ENCODE peak calls at places on chromosomes 3 and 15, in eight cellular contexts. Z is psoas muscle; A is fibroblast of lung; D is colonic mucosa; I is NAMALWA; K is activated CD4-positive, alpha-beta T cell treated with anti-CD3 and anti-CD28 coated beads, Interleukin-2, amount 50 U/mL, for 24 hours; C is GM12865; T is H7. J is an unnamed sample.

GRCh38 chr3:99845335-99845734 is 27.7 kb downstream of the CMSS1 start:
- DNase-seq in Z (no peak), A (no peak), D (no peak), I (no peak), K (no peak), C (no peak), T (no peak), J (no peak)

GRCh38 chr3:54932606-54933005 is 4.7 kb upstream of the LRTM1 start:
- DNase-seq in Z (peak; percentile 42), A (no peak), D (no peak), I (no peak), K (no peak), C (no peak), T (no peak), J (no peak)

GRCh38 chr15:62928996-62929350 is 113.6 kb upstream of the TPM1 start:
- DNase-seq in Z (no peak), A (peak; percentile 97), D (no peak), I (no peak), K (no peak), C (no peak), T (no peak), J (no peak)

GRCh38 chr3:74590620-74591262 is 23.7 kb downstream of the CNTN3 start:
- DNase-seq in Z (no peak), A (no peak), D (no peak), I (no peak), K (no peak), C (no peak), T (no peak), J (no peak)

GRCh38 chr3:130354430-130354829 is 9.0 kb downstream of the COL6A5 start:
- DNase-seq in Z (no peak), A (peak; percentile 15), D (no peak), I (no peak), K (no peak), C (no peak), T (no peak), J (no peak)

GRCh38 chr15:64774556-64775523 is 549 bp downstream of the RBPMS2 start:
- DNase-seq in Z (peak; percentile 33), A (peak; percentile 14), D (no peak), I (no peak), K (no peak), C (no peak), T (peak; percentile 76), J (no peak)

GRCh38 chr3:38454179-38454883 is 641 bp downstream of the ACVR2B start:
- DNase-seq in Z (peak; percentile 39), A (peak; percentile 29), D (peak; percentile 69), I (no peak), K (no peak), C (peak; percentile 48), T (peak; percentile 76), J (no peak)

GRCh38 chr3:57893668-57894067 is 114.6 kb upstream of the FLNB start:
- DNase-seq in Z (no peak), A (no peak), D (no peak), I (no peak), K (no peak), C (no peak), T (no peak), J (no peak)

GRCh38 chr3:108127301-108127988 is 36.6 kb upstream of the CD47 start:
- DNase-seq in Z (no peak), A (no peak), D (no peak), I (peak; percentile 53), K (peak; percentile 56), C (peak; percentile 76), T (no peak), J (no peak)

GRCh38 chr3:106085998-106086397 is 217.2 kb upstream of the CBLB start:
- DNase-seq in Z (no peak), A (no peak), D (no peak), I (no peak), K (no peak), C (no peak), T (no peak), J (no peak)

GRCh38 chr3:133468251-133468721 is 68.4 kb downstream of the BFSP2 start:
- DNase-seq in Z (no peak), A (no peak), D (no peak), I (no peak), K (no peak), C (peak; percentile 60), T (no peak), J (no peak)

GRCh38 chr3:46849098-46849631 is 14.1 kb downstream of the MYL3 start:
- DNase-seq in Z (no peak), A (no peak), D (no peak), I (no peak), K (no peak), C (no peak), T (peak; percentile 32), J (no peak)

GRCh38 chr3:5798809-5799208 is 611.3 kb downstream of the EDEM1 start:
- DNase-seq in Z (no peak), A (peak; percentile 63), D (no peak), I (no peak), K (no peak), C (no peak), T (no peak), J (no peak)

GRCh38 chr3:134134240-134134639 is 104.5 kb upstream of the SLCO2A1 start:
- DNase-seq in Z (no peak), A (peak; percentile 9), D (no peak), I (no peak), K (no peak), C (no peak), T (no peak), J (no peak)

GRCh38 chr15:73886717-73887345 is 13.5 kb downstream of the TBC1D21 start:
- DNase-seq in Z (no peak), A (no peak), D (no peak), I (no peak), K (no peak), C (no peak), T (no peak), J (no peak)

GRCh38 chr3:172666873-172667694 is 43.8 kb downstream of the NCEH1 start:
- DNase-seq in Z (peak; percentile 45), A (peak; percentile 70), D (peak; percentile 93), I (peak; percentile 90), K (peak; percentile 81), C (peak; percentile 84), T (peak; percentile 56), J (peak; percentile 45)

GRCh38 chr15:89399390-89400120 is 64.9 kb upstream of the POLG start:
- DNase-seq in Z (no peak), A (peak; percentile 11), D (peak; percentile 27), I (peak; percentile 81), K (no peak), C (peak; percentile 79), T (peak; percentile 90), J (no peak)

GRCh38 chr3:10472877-10473440 is 32.4 kb downstream of the ATP2B2 start:
- DNase-seq in Z (no peak), A (no peak), D (no peak), I (no peak), K (no peak), C (no peak), T (no peak), J (no peak)

GRCh38 chr3:264394-265156 is 68.0 kb downstream of the CHL1 start:
- DNase-seq in Z (no peak), A (peak; percentile 92), D (no peak), I (no peak), K (no peak), C (no peak), T (no peak), J (peak; percentile 18)

GRCh38 chr3:139329364-139329850 is 14.4 kb upstream of the MRPS22 start:
- DNase-seq in Z (peak; percentile 85), A (peak; percentile 64), D (peak; percentile 92), I (peak; percentile 93), K (peak; percentile 83), C (peak; percentile 87), T (peak; percentile 95), J (no peak)

GRCh38 chr3:150225986-150226385 is 182.1 kb upstream of the TSC22D2 start:
- DNase-seq in Z (no peak), A (no peak), D (no peak), I (no peak), K (no peak), C (no peak), T (no peak), J (no peak)

GRCh38 chr3:143427626-143428025 is 308.1 kb downstream of the CHST2 start:
- DNase-seq in Z (no peak), A (no peak), D (no peak), I (peak; percentile 26), K (no peak), C (peak; percentile 25), T (no peak), J (no peak)

GRCh38 chr15:76756371-76756770 is 148.8 kb downstream of the SCAPER start:
- DNase-seq in Z (no peak), A (peak; percentile 57), D (no peak), I (no peak), K (no peak), C (no peak), T (no peak), J (peak; percentile 10)

GRCh38 chr15:72685301-72685924 is 569 bp downstream of the HIGD2B start:
- DNase-seq in Z (no peak), A (no peak), D (peak; percentile 29), I (no peak), K (no peak), C (no peak), T (no peak), J (no peak)

GRCh38 chr15:77775851-77776250 is 143.1 kb upstream of the LINGO1 start:
- DNase-seq in Z (no peak), A (no peak), D (no peak), I (no peak), K (no peak), C (no peak), T (no peak), J (no peak)

GRCh38 chr3:14459787-14460186 is 57.4 kb downstream of the SLC6A6 start:
- DNase-seq in Z (no peak), A (no peak), D (no peak), I (no peak), K (no peak), C (no peak), T (no peak), J (no peak)